ENCODE peak calls at places on chromosomes 5 and 9, in eight cellular contexts. T, X, W, S, L, E, R and M are unnamed samples.

GRCh38 chr5:38593959-38594358 is 37.5 kb upstream of the LIFR start:
- DNase-seq in T (no peak), X (no peak), W (no peak), S (peak; percentile 51), L (no peak), E (no peak), R (no peak), M (no peak)

GRCh38 chr5:175717837-175718236 is 60.0 kb downstream of the HRH2 start:
- DNase-seq in T (no peak), X (no peak), W (no peak), S (no peak), L (no peak), E (no peak), R (no peak), M (no peak)

GRCh38 chr5:137220523-137220927 is 278.6 kb downstream of the SPOCK1 start:
- DNase-seq in T (no peak), X (peak; percentile 35), W (peak; percentile 84), S (peak; percentile 66), L (peak; percentile 97), E (peak; percentile 65), R (peak; percentile 57), M (peak; percentile 55)

GRCh38 chr9:109907400-109907799 is 127.4 kb downstream of the PALM2AKAP2 start:
- DNase-seq in T (no peak), X (no peak), W (peak; percentile 92), S (no peak), L (peak; percentile 11), E (no peak), R (no peak), M (no peak)

GRCh38 chr9:76729980-76730737 is 34.1 kb upstream of the PCA3 start:
- DNase-seq in T (no peak), X (no peak), W (no peak), S (no peak), L (no peak), E (no peak), R (no peak), M (no peak)

GRCh38 chr9:131097948-131098278 is 1.6 kb downstream of the AIF1L start:
- DNase-seq in T (no peak), X (no peak), W (no peak), S (no peak), L (no peak), E (no peak), R (no peak), M (no peak)

GRCh38 chr9:38651400-38652042 is 31.1 kb upstream of the ANKRD18A start:
- DNase-seq in T (no peak), X (no peak), W (no peak), S (no peak), L (no peak), E (no peak), R (no peak), M (no peak)

GRCh38 chr5:169803077-169803981 is 166.3 kb downstream of the DOCK2 start:
- DNase-seq in T (no peak), X (no peak), W (peak; percentile 99), S (peak; percentile 83), L (peak; percentile 81), E (no peak), R (no peak), M (peak; percentile 92)

GRCh38 chr9:129052592-129052991 is 16.2 kb downstream of the MIGA2 start:
- DNase-seq in T (no peak), X (peak; percentile 99), W (no peak), S (no peak), L (peak; percentile 84), E (no peak), R (no peak), M (no peak)

GRCh38 chr5:997001-997474 is 11.6 kb upstream of the NKD2 start:
- DNase-seq in T (no peak), X (no peak), W (peak; percentile 37), S (no peak), L (no peak), E (no peak), R (no peak), M (no peak)

GRCh38 chr9:130220351-130220750 is 45.2 kb upstream of the HMCN2 start:
- DNase-seq in T (no peak), X (no peak), W (peak; percentile 59), S (no peak), L (no peak), E (no peak), R (no peak), M (no peak)

GRCh38 chr5:19987594-19988345 is at the start of gene CDH18:
- DNase-seq in T (peak; percentile 42), X (peak; percentile 67), W (peak; percentile 59), S (peak; percentile 63), L (peak; percentile 69), E (no peak), R (no peak), M (peak; percentile 4)

GRCh38 chr5:150515446-150515845 is 7.5 kb downstream of the NDST1 start:
- DNase-seq in T (no peak), X (no peak), W (peak; percentile 67), S (no peak), L (no peak), E (no peak), R (no peak), M (peak; percentile 59)

GRCh38 chr5:100550531-100551036 is 15.4 kb downstream of the FAM174A start:
- DNase-seq in T (no peak), X (no peak), W (no peak), S (no peak), L (peak; percentile 49), E (no peak), R (peak; percentile 28), M (no peak)

GRCh38 chr5:132475531-132475930 is 15.0 kb downstream of the IRF1 start:
- DNase-seq in T (no peak), X (no peak), W (no peak), S (no peak), L (no peak), E (no peak), R (no peak), M (no peak)

GRCh38 chr9:129595323-129595741 is 25.6 kb downstream of the C9orf50 start:
- DNase-seq in T (no peak), X (no peak), W (no peak), S (peak; percentile 21), L (peak; percentile 34), E (no peak), R (no peak), M (no peak)

GRCh38 chr5:147063971-147064370 is 170.9 kb upstream of the STK32A start:
- DNase-seq in T (no peak), X (no peak), W (no peak), S (no peak), L (no peak), E (no peak), R (no peak), M (no peak)

GRCh38 chr9:135971892-135972291 is 10.7 kb upstream of the UBAC1 start:
- DNase-seq in T (peak; percentile 98), X (peak; percentile 83), W (no peak), S (no peak), L (peak; percentile 89), E (no peak), R (peak; percentile 61), M (no peak)

GRCh38 chr9:100352201-100352726 is 478 bp downstream of the TEX10 start:
- DNase-seq in T (no peak), X (peak; percentile 40), W (no peak), S (peak; percentile 18), L (peak; percentile 47), E (no peak), R (no peak), M (peak; percentile 12)

GRCh38 chr5:151757233-151758140 is 944 bp downstream of the ATOX1 start:
- DNase-seq in T (no peak), X (peak; percentile 78), W (no peak), S (no peak), L (peak; percentile 64), E (no peak), R (no peak), M (peak; percentile 18)

GRCh38 chr5:151755383-151755782 is 3.0 kb downstream of the ATOX1 start:
- DNase-seq in T (no peak), X (no peak), W (no peak), S (no peak), L (no peak), E (no peak), R (no peak), M (no peak)

GRCh38 chr5:151758141-151758429 is 346 bp downstream of the ATOX1 start:
- DNase-seq in T (no peak), X (no peak), W (no peak), S (no peak), L (no peak), E (no peak), R (no peak), M (no peak)

GRCh38 chr5:151758430-151759241 is at the start of gene ATOX1:
- DNase-seq in T (peak; percentile 89), X (peak; percentile 95), W (peak; percentile 88), S (peak; percentile 89), L (peak; percentile 92), E (peak; percentile 58), R (no peak), M (peak; percentile 83)
- TF ChIP-seq CTCF in T (no peak), X (no peak), W (no peak), S (no peak), L (no peak), E (no peak), R (peak; percentile 17), M (peak; percentile 7)

GRCh38 chr9:125203259-125203658 is 2.9 kb downstream of the RABEPK start:
- DNase-seq in T (no peak), X (no peak), W (no peak), S (no peak), L (no peak), E (no peak), R (no peak), M (no peak)
- TF ChIP-seq CTCF in T (no peak), X (no peak), W (no peak), S (no peak), L (no peak), E (no peak), R (no peak), M (no peak)

DNA sequence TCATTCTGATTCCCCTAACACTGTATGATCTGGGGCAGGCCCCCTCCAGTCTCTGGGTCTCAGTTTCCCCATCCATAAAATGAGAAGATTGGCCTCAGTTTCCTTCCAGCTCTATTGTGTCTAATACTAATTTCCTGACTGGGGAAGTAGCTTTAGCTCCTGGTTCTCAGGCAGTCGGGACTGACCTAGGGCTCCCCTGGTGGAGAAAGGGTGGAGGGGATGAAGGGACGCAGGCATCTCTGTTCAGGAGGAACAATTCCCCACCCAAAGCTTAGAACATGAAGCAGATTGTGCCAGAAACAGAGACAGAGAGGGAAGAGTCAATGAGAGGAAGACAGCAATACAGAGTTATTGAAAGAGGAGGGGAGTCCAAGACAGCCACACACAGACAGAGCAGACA is 14.2 kb upstream of the PTGS1 start:
- DNase-seq in T (no peak), X (no peak), W (no peak), S (no peak), L (no peak), E (no peak), R (no peak), M (no peak)
- TF ChIP-seq CTCF in T (peak; percentile 57), X (peak; percentile 40), W (peak; percentile 54), S (peak; percentile 49), L (peak; percentile 42), E (peak; percentile 67), R (peak; percentile 33), M (peak; percentile 79)

GRCh38 chr5:140205952-140206351 is 31.0 kb downstream of the CYSTM1 start:
- DNase-seq in T (no peak), X (no peak), W (no peak), S (no peak), L (no peak), E (no peak), R (no peak), M (no peak)
- TF ChIP-seq CTCF in T (no peak), X (no peak), W (no peak), S (no peak), L (no peak), E (peak; percentile 37), R (no peak), M (peak; percentile 31)